ENCODE peak calls at places on chromosomes 4 and X, in six cellular contexts. C is uterus, Y is SK-N-SH, I is natural killer cell, P is AG09309, V is Peyer's patch. N is an unnamed sample.

GRCh38 chr4:75477201-75477600 is 37.0 kb downstream of the RCHY1 start:
- DNase-seq in C (no peak), Y (no peak), I (no peak), P (no peak), V (no peak), N (no peak)

GRCh38 chr4:37890501-37891220 is at the start of gene TBC1D1:
- DNase-seq in C (peak; percentile 63), Y (peak; percentile 69), I (peak; percentile 29), P (no peak), V (peak; percentile 76), N (no peak)

GRCh38 chr4:159296061-159296460 is 193.2 kb downstream of the RAPGEF2 start:
- DNase-seq in C (no peak), Y (no peak), I (no peak), P (no peak), V (no peak), N (no peak)

GRCh38 chrX:148290041-148290440 is 210.4 kb upstream of the AFF2 start:
- DNase-seq in C (no peak), Y (no peak), I (no peak), P (no peak), V (no peak), N (no peak)

GRCh38 chrX:434946-435345 is 48.2 kb upstream of the PPP2R3B start:
- DNase-seq in C (no peak), Y (no peak), I (no peak), P (no peak), V (no peak), N (no peak)

GRCh38 chr4:58261526-58261925 is 1151.3 kb upstream of the IGFBP7 start:
- DNase-seq in C (no peak), Y (no peak), I (no peak), P (no peak), V (no peak), N (no peak)

GRCh38 chrX:154114652-154115051 is 17.1 kb upstream of the MECP2 start:
- DNase-seq in C (no peak), Y (no peak), I (no peak), P (no peak), V (no peak), N (no peak)

GRCh38 chr4:163913571-163913970 is 419.1 kb downstream of the TMA16 start:
- DNase-seq in C (no peak), Y (no peak), I (no peak), P (no peak), V (no peak), N (no peak)

GRCh38 chr4:118935819-118936218 is 47.2 kb downstream of the SYNPO2 start:
- DNase-seq in C (no peak), Y (no peak), I (no peak), P (no peak), V (no peak), N (no peak)

GRCh38 chr4:6343950-6344408 is 74.3 kb downstream of the WFS1 start:
- DNase-seq in C (no peak), Y (no peak), I (no peak), P (peak; percentile 45), V (no peak), N (peak; percentile 8)
- TF ChIP-seq CTCF in C (no peak), Y (no peak), I (no peak), P (peak; percentile 19), V (no peak), N (no peak)

DNA sequence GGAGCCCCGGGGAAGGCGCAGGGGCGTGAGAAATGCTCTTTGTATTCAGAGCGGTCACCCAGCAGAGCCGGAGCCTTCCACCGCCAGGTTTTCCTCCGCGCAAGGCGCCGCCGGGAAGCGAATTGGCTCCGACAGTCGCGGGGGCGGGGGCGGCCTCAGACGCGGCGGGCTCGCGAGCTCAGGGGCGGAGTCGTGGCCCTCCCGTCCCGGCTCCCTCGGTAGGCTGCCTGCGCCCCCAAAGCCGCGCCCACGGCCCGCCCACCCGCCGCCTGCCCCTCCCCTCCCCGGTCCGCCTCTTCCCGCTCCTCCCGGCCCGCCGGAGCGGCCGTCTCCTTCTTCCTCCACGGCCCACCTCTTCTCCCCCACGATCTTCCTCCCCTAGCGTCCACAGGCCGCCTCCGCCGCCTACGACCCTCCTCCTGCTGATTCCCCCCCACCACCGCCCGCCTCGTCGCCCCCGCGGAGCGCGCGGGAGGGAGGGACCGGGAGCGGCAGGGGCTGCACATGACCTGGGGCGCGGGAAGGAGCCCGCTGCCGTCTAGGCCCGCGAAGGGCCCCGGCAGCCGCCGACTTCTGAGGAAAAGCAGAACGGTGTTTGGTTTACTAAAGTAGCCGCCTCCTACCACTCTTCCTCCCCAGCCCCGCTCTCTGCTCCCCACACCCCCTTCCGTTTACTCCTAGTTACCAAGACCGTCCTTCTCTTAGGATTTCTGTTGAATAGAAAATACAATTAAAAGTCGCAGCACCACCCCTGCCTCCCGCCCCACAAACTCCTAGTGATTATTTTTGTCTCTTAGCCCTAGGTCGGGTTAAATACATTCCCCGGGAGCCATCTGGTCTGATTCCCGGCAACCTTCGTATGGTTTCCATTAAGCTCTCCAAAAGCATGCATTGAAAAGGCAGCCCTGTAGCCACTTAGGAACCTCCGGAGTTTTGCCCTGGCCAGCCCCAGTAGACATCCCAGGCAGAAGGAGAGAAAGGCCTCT is 53.2 kb downstream of the C4orf51 start:
- DNase-seq in C (peak; percentile 95), Y (peak; percentile 96), I (peak; percentile 71), P (peak; percentile 63), V (peak; percentile 96), N (peak; percentile 80)
- TF ChIP-seq CTCF in C (peak; percentile 9), Y (no peak), I (no peak), P (no peak), V (peak; percentile 8), N (no peak)

DNA sequence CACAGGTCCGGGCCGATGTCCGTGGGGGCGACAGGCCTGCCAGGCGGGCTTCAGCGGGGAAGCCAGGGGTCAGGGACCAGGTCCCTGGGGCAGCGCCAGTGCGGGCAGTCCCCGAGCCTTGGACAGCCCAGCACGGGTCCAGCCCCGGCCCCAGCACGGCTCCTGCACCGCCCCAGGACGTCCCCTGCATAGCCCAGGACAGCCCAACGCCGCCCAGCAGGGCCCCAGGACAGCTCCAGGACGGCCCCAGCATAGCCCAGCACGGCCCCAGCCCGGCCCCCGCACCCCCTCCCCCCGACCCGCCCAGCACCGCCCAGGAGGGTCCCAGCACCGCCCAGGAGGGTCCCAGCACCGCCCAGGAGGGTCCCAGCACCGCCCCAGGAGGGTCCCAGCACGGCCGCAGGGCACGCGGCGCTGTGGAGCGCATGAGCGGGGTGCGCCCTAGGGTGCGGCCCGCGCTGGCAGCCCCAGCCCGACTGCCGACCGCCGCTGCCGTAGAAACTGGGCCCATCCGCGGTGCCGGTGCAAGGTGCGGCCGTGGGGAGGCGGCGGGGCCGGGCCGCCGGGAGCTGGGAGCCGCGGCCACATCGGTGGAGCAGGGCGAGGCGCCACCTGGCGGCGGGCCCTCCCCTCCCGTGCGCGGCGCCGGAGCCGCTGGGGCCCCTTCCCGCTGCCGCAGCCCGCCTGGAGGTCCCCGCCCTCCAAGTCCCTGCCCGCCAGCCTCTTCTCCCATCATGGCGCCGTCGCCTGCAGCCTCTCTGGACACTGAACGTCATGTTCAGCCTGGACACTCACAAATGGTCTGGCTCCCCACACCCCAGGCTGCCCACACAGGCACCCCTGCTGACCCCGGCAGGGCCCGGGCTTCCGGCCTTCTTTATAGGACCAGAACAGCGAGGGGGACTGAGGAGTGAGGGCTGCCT is 106.8 kb upstream of the NKX1-1 start:
- DNase-seq in C (no peak), Y (peak; percentile 87), I (peak; percentile 37), P (no peak), V (peak; percentile 63), N (no peak)
- TF ChIP-seq CTCF in C (no peak), Y (peak; percentile 56), I (peak; percentile 67), P (peak; percentile 9), V (peak; percentile 67), N (peak; percentile 14)

GRCh38 chr4:128061566-128062536 is 739 bp downstream of the LARP1B start:
- DNase-seq in C (peak; percentile 35), Y (peak; percentile 78), I (peak; percentile 53), P (no peak), V (peak; percentile 81), N (no peak)
- TF ChIP-seq CTCF in C (no peak), Y (peak; percentile 39), I (no peak), P (peak; percentile 1), V (no peak), N (peak; percentile 8)

GRCh38 chrX:47498411-47498810 is 15.4 kb upstream of the ZNF41 start:
- DNase-seq in C (no peak), Y (no peak), I (no peak), P (no peak), V (no peak), N (no peak)

GRCh38 chrX:47501226-47502071 is 18.4 kb upstream of the ZNF41 start:
- DNase-seq in C (no peak), Y (no peak), I (no peak), P (peak; percentile 78), V (no peak), N (no peak)

GRCh38 chrX:47499291-47499690 is 16.3 kb upstream of the ZNF41 start:
- DNase-seq in C (no peak), Y (no peak), I (no peak), P (no peak), V (no peak), N (no peak)

GRCh38 chrX:47500541-47500940 is 17.5 kb upstream of the ZNF41 start:
- DNase-seq in C (no peak), Y (no peak), I (no peak), P (no peak), V (no peak), N (no peak)

DNA sequence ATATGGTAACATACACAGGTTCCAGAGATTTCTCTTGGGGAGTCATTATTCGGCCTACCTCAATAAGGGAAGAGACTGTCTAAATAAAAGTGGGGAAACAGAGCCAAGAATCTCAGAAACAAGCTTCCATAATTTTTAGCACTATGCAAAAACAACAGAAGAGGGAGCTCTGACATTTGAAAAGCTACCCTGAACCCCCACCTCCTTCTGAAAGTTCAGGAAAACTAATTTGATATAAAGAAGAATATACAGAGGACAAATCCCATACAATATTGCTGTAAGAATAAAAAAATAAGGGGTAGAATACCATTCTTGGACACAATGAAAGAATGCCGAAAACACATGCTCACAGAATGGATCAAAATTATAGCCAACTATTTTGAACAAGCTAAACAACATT is 14.3 kb upstream of the ZNF41 start:
- DNase-seq in C (no peak), Y (peak; percentile 30), I (no peak), P (no peak), V (no peak), N (no peak)
- TF ChIP-seq CTCF in C (no peak), Y (peak; percentile 60), I (no peak), P (peak; percentile 45), V (peak; percentile 25), N (peak; percentile 41)

GRCh38 chrX:29852767-29853166 is 362.6 kb upstream of the MAGEB2 start:
- DNase-seq in C (no peak), Y (no peak), I (no peak), P (no peak), V (no peak), N (no peak)

DNA sequence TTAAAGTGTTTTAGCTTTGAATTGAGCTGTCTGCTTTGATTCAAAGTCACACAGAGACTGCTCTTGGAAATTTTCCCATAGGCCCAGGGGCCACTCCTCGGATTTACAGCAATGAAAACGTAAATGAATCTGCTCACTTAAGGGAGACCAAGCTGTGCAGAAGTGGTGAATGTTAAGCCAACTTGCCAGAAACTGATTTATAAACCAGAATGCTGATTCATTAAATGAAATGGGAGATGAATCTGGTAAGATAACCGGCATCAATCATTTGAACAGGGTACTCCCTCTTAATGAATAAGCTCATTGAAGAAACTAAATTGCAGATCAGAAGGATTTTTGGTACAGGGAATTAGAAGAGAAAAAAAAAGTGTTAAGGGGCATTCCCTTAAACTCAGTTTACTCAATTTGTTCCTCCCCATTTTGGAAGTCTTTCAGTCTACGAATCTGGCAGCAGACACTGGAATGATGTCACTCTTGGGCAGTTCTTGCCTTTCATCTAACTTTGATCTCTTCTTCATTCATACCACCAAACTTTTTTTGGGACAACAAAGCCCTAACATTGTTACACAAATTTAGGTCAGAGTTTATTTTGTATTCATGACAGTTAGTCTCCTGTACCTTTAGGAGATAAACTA is 363.3 kb upstream of the MAGEB2 start:
- DNase-seq in C (no peak), Y (no peak), I (no peak), P (no peak), V (no peak), N (no peak)
- TF ChIP-seq CTCF in C (no peak), Y (no peak), I (no peak), P (no peak), V (no peak), N (no peak)

GRCh38 chrX:104482757-104483156 is 83.2 kb upstream of the IL1RAPL2 start:
- DNase-seq in C (no peak), Y (no peak), I (no peak), P (no peak), V (no peak), N (no peak)
- TF ChIP-seq CTCF in C (no peak), Y (peak; percentile 38), I (no peak), P (peak; percentile 25), V (no peak), N (peak; percentile 9)

N was measured in astrocyte of the cerebellum.